ENCODE peak calls at places on chromosomes 13 and 19, in seven cellular contexts. C is CD14-positive monocyte; K is tibial artery; G is omental fat pad; E is CD4-positive, alpha-beta T cell; F is IMR-90; A is Peyer's patch. O is an unnamed sample.

GRCh38 chr13:33032037-33032625 is 15.9 kb downstream of the KL start:
- DNase-seq in E (no peak), F (peak; percentile 10), G (no peak), A (no peak), C (no peak), K (no peak), O (no peak)

GRCh38 chr13:45335397-45336024 is 5.5 kb downstream of the TPT1 start:
- DNase-seq in A (no peak), C (no peak), G (no peak), K (no peak), F (no peak), E (no peak), O (no peak)

GRCh38 chr13:50222569-50223332 is 207.5 kb downstream of the KCNRG start:
- DNase-seq in F (peak; percentile 68), G (peak; percentile 37), K (peak; percentile 74), A (peak; percentile 71), C (peak; percentile 90), E (no peak), O (no peak)

GRCh38 chr13:51839711-51840110 is 5.3 kb downstream of the TMEM272 start:
- DNase-seq in C (no peak), G (no peak), E (no peak), A (no peak), F (no peak), K (no peak), O (no peak)

GRCh38 chr19:1265611-1266115 is 3.5 kb upstream of the CIRBP start:
- DNase-seq in A (peak; percentile 80), F (peak; percentile 80), G (no peak), C (peak; percentile 91), K (peak; percentile 85), E (no peak), O (no peak)

GRCh38 chr19:2332341-2333026 is 4.0 kb downstream of the SPPL2B start:
- DNase-seq in E (peak; percentile 38), K (no peak), F (no peak), A (peak; percentile 92), G (no peak), C (no peak), O (peak; percentile 30)

GRCh38 chr13:21670006-21670882 is 629 bp upstream of the FGF9 start:
- DNase-seq in E (peak; percentile 54), G (no peak), C (no peak), A (peak; percentile 85), F (peak; percentile 48), K (peak; percentile 52), O (no peak)

GRCh38 chr13:29594310-29594709 is 1.2 kb downstream of the SLC7A1 start:
- DNase-seq in A (peak; percentile 69), F (peak; percentile 91), C (no peak), G (no peak), K (peak; percentile 47), E (no peak), O (peak; percentile 35)

GRCh38 chr13:70253834-70254233 is 145.6 kb upstream of the KLHL1 start:
- DNase-seq in G (no peak), A (no peak), E (no peak), C (no peak), F (no peak), K (no peak), O (no peak)

GRCh38 chr19:48683349-48683748 is 10.5 kb upstream of the NTN5 start:
- DNase-seq in E (peak; percentile 17), G (no peak), K (no peak), C (no peak), F (peak; percentile 19), A (no peak), O (no peak)

GRCh38 chr13:60146491-60146890 is 17.2 kb downstream of the DIAPH3 start:
- DNase-seq in E (no peak), G (no peak), F (peak; percentile 49), C (no peak), A (no peak), K (no peak), O (no peak)

GRCh38 chr19:56315076-56315828 is 613 bp upstream of the ZSCAN5A start:
- DNase-seq in F (peak; percentile 98), K (peak; percentile 95), G (peak; percentile 79), C (peak; percentile 94), E (peak; percentile 88), A (peak; percentile 98), O (peak; percentile 94)
- TF ChIP-seq CTCF in F (no peak), K (no peak), G (no peak), C (no peak), E (no peak), A (no peak), O (no peak)

GRCh38 chr13:26377038-26377437 is 123.1 kb downstream of the CDK8 start:
- DNase-seq in G (no peak), A (peak; percentile 50), C (no peak), E (no peak), K (no peak), F (peak; percentile 3), O (no peak)
- TF ChIP-seq CTCF in G (no peak), A (peak; percentile 28), C (peak; percentile 35), E (peak; percentile 24), K (no peak), F (peak; percentile 30), O (peak; percentile 42)

GRCh38 chr13:39602614-39603366 is at the start of gene LHFPL6:
- DNase-seq in A (peak; percentile 77), K (peak; percentile 86), G (peak; percentile 71), E (peak; percentile 9), F (peak; percentile 77), C (peak; percentile 59), O (peak; percentile 21)
- TF ChIP-seq CTCF in A (no peak), K (no peak), G (no peak), E (no peak), F (peak; percentile 60), C (no peak), O (peak; percentile 1)

DNA sequence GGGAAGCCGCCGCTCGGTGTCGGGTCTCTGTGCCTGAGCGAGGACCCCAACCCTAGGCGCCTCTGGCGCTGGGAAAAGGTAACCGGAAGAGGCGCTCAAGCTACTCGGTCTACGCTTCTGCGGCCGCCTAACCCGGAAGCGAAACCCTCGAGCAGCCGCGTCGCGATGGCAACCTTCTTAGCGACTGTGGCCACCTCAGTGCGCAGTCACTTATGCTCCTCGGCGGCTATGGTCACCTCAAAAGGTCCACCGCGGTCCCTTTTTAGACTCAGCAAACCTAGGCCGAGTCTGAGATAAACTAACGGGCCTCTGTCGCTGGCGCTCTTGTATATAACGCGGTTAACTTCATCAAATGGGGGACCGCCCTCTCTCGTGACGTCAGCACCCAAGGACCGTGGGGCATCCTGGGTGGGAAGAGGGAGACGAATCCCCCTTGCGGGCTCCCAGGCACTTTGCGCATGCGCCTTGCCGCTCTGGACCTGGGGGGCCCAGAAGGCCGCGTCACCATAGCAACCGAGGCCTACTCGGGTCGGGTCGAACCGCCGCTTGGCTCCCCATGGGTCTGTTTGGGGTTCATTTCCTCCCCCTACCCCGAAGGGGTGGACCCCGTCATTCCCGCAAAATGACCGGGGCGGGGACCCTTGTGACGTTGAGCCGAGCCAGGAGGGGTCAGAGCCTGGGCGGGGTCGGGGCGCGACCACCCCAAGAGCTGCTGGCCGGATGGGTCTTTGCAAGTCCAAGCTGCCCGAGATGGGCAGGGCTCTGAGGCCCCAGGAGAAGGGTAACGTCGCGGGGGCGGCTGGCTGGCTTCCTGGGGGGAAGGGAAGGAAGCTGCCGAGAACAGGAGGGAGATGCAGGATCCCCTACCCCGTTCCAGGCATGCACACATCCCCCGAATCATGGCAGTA is at the start of gene GTF2F1:
- DNase-seq in E (peak; percentile 88), F (peak; percentile 95), A (peak; percentile 97), K (peak; percentile 93), C (peak; percentile 86), G (peak; percentile 84), O (peak; percentile 84)
- TF ChIP-seq CTCF in E (no peak), F (peak; percentile 8), A (peak; percentile 40), K (no peak), C (no peak), G (no peak), O (peak; percentile 10)

GRCh38 chr19:30731596-30731995 is 359.4 kb downstream of the ZNF536 start:
- DNase-seq in K (no peak), F (no peak), G (no peak), A (no peak), C (no peak), E (no peak), O (no peak)

GRCh38 chr19:30739394-30739793 is 367.2 kb downstream of the ZNF536 start:
- DNase-seq in E (no peak), K (no peak), A (no peak), F (no peak), G (no peak), C (no peak), O (no peak)

GRCh38 chr19:30738047-30738446 is 365.9 kb downstream of the ZNF536 start:
- DNase-seq in A (no peak), E (no peak), F (no peak), G (no peak), C (no peak), K (no peak), O (no peak)

DNA sequence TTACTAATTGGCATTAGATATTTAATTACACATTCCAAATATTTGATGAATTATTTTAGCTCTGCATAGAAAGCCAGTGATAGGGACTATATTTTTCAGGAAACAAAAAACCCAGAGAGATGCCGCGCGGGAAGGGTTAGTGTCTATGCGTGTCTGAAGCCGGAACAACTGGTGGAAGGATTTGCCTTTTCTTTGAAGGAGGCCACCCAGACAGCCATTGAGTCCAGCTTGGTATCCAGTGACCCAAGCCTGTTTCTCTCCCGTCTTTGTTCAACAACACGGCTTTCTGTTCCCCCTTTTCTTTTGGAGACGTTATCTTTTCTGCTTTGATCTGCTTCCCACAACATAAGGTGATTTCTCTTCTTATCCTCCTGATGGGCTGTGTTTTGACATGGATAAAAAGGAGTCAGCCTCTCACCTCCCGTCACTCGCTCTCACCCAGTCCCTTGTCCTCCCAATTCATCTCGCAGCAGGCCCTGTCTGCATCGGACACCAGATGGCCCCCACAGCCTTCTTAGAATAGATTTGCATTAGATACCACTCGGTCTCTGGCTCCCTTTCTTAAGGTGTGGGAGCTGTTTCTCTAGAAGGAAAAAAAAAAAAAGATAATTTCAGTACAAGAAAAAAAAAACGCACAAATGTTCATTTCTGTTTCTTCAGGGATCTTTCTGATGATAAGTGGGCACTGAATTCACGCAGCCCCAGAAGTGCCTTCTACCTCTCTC is 361.8 kb downstream of the ZNF536 start:
- DNase-seq in E (no peak), F (no peak), G (no peak), K (no peak), C (no peak), A (no peak), O (no peak)
- TF ChIP-seq CTCF in E (no peak), F (no peak), G (no peak), K (no peak), C (no peak), A (no peak), O (no peak)

GRCh38 chr13:99978781-99979452 is 2.7 kb upstream of the ZIC2 start:
- DNase-seq in C (no peak), K (no peak), E (no peak), A (peak; percentile 34), G (no peak), F (no peak), O (no peak)
- TF ChIP-seq CTCF in C (no peak), K (no peak), E (no peak), A (no peak), G (no peak), F (no peak), O (no peak)

DNA sequence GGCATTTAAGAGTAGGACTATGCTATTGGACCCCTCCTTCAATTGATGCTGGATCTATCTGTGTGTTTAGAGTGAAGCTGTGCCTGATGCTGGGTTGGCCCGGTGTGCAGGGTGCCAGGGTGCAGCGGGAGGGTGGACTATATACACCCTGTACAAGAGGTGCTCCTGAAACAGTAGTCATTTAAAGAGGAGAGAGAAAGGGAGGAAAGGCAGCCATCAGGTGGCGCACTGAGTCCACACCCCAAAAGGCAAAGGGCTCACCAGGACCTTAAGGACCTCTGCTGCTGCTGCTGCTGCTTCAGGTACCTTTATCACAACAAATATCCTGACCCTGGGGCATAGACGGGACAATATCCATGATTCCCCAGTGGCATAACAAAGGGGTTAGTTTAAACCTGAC is 39.4 kb downstream of the ZNF136 start:
- DNase-seq in A (peak; percentile 81), F (no peak), K (no peak), C (no peak), E (peak; percentile 55), G (no peak), O (no peak)
- TF ChIP-seq CTCF in A (peak; percentile 50), F (no peak), K (no peak), C (peak; percentile 14), E (peak; percentile 71), G (no peak), O (peak; percentile 31)